ENCODE peak calls at places on chromosomes 2 and 18, in five cellular contexts. One of them, this sample, is unnamed.
A peak's percentile ranks its signal among the peaks of the same experiment; 100 is the strongest.

GRCh38 chr18:28284132-28284531 is 107.2 kb upstream of the CDH2 start:
- DNase-seq in stimulated activated CD4-positive, alpha-beta T cell treated with anti-CD3 and anti-CD28 coated beads, Interleukin-4, amount 100 ng/mL, for 48 hours: no peak
- DNase-seq in psoas muscle: no peak
- DNase-seq in activated T-cell treated with anti-CD3 and anti-CD28 coated beads, Interleukin-2, amount 50 U/mL, for 24 hours: no peak
- DNase-seq in NCI-H82: no peak
- DNase-seq in this sample: no peak

GRCh38 chr2:183348492-183348891 is 224.2 kb downstream of the NUP35 start:
- DNase-seq in stimulated activated CD4-positive, alpha-beta T cell treated with anti-CD3 and anti-CD28 coated beads, Interleukin-4, amount 100 ng/mL, for 48 hours: no peak
- DNase-seq in psoas muscle: no peak
- DNase-seq in activated T-cell treated with anti-CD3 and anti-CD28 coated beads, Interleukin-2, amount 50 U/mL, for 24 hours: no peak
- DNase-seq in NCI-H82: no peak
- DNase-seq in this sample: no peak

GRCh38 chr2:180979086-180979934 is 1.1 kb upstream of the UBE2E3 start:
- DNase-seq in stimulated activated CD4-positive, alpha-beta T cell treated with anti-CD3 and anti-CD28 coated beads, Interleukin-4, amount 100 ng/mL, for 48 hours: no peak
- DNase-seq in psoas muscle: no peak
- DNase-seq in activated T-cell treated with anti-CD3 and anti-CD28 coated beads, Interleukin-2, amount 50 U/mL, for 24 hours: no peak
- DNase-seq in NCI-H82: no peak
- DNase-seq in this sample: no peak

GRCh38 chr18:31563778-31564177 is 27.9 kb upstream of the TTR start:
- DNase-seq in stimulated activated CD4-positive, alpha-beta T cell treated with anti-CD3 and anti-CD28 coated beads, Interleukin-4, amount 100 ng/mL, for 48 hours: no peak
- DNase-seq in psoas muscle: no peak
- DNase-seq in activated T-cell treated with anti-CD3 and anti-CD28 coated beads, Interleukin-2, amount 50 U/mL, for 24 hours: no peak
- DNase-seq in NCI-H82: peak; percentile 13
- DNase-seq in this sample: no peak

GRCh38 chr18:34219651-34220050 is 5.1 kb downstream of the NOL4 start:
- DNase-seq in stimulated activated CD4-positive, alpha-beta T cell treated with anti-CD3 and anti-CD28 coated beads, Interleukin-4, amount 100 ng/mL, for 48 hours: no peak
- DNase-seq in psoas muscle: no peak
- DNase-seq in activated T-cell treated with anti-CD3 and anti-CD28 coated beads, Interleukin-2, amount 50 U/mL, for 24 hours: no peak
- DNase-seq in NCI-H82: peak; percentile 93
- DNase-seq in this sample: no peak

GRCh38 chr2:85994421-85994777 is 105.6 kb upstream of the ST3GAL5 start:
- DNase-seq in stimulated activated CD4-positive, alpha-beta T cell treated with anti-CD3 and anti-CD28 coated beads, Interleukin-4, amount 100 ng/mL, for 48 hours: no peak
- DNase-seq in psoas muscle: no peak
- DNase-seq in activated T-cell treated with anti-CD3 and anti-CD28 coated beads, Interleukin-2, amount 50 U/mL, for 24 hours: no peak
- DNase-seq in NCI-H82: no peak
- DNase-seq in this sample: no peak

GRCh38 chr2:198499539-198499938 is 695.1 kb downstream of the PLCL1 start:
- DNase-seq in stimulated activated CD4-positive, alpha-beta T cell treated with anti-CD3 and anti-CD28 coated beads, Interleukin-4, amount 100 ng/mL, for 48 hours: no peak
- DNase-seq in psoas muscle: peak; percentile 48
- DNase-seq in activated T-cell treated with anti-CD3 and anti-CD28 coated beads, Interleukin-2, amount 50 U/mL, for 24 hours: no peak
- DNase-seq in NCI-H82: peak; percentile 29
- DNase-seq in this sample: no peak

GRCh38 chr2:234964631-234965461 is 13.0 kb downstream of the SH3BP4 start:
- DNase-seq in stimulated activated CD4-positive, alpha-beta T cell treated with anti-CD3 and anti-CD28 coated beads, Interleukin-4, amount 100 ng/mL, for 48 hours: no peak
- DNase-seq in psoas muscle: no peak
- DNase-seq in activated T-cell treated with anti-CD3 and anti-CD28 coated beads, Interleukin-2, amount 50 U/mL, for 24 hours: no peak
- DNase-seq in NCI-H82: no peak
- DNase-seq in this sample: no peak

GRCh38 chr2:98458667-98459380 is 14.2 kb downstream of the INPP4A start:
- DNase-seq in stimulated activated CD4-positive, alpha-beta T cell treated with anti-CD3 and anti-CD28 coated beads, Interleukin-4, amount 100 ng/mL, for 48 hours: no peak
- DNase-seq in psoas muscle: no peak
- DNase-seq in activated T-cell treated with anti-CD3 and anti-CD28 coated beads, Interleukin-2, amount 50 U/mL, for 24 hours: no peak
- DNase-seq in NCI-H82: no peak
- DNase-seq in this sample: no peak

GRCh38 chr2:217905395-217905794 is 97.4 kb downstream of the TNS1 start:
- DNase-seq in stimulated activated CD4-positive, alpha-beta T cell treated with anti-CD3 and anti-CD28 coated beads, Interleukin-4, amount 100 ng/mL, for 48 hours: no peak
- DNase-seq in psoas muscle: peak; percentile 87
- DNase-seq in activated T-cell treated with anti-CD3 and anti-CD28 coated beads, Interleukin-2, amount 50 U/mL, for 24 hours: no peak
- DNase-seq in NCI-H82: no peak
- DNase-seq in this sample: peak; percentile 88

GRCh38 chr2:132766573-132766972 is 96.6 kb upstream of the LYPD1 start:
- DNase-seq in stimulated activated CD4-positive, alpha-beta T cell treated with anti-CD3 and anti-CD28 coated beads, Interleukin-4, amount 100 ng/mL, for 48 hours: no peak
- DNase-seq in psoas muscle: no peak
- DNase-seq in activated T-cell treated with anti-CD3 and anti-CD28 coated beads, Interleukin-2, amount 50 U/mL, for 24 hours: no peak
- DNase-seq in NCI-H82: no peak
- DNase-seq in this sample: no peak

GRCh38 chr2:96301897-96302296 is 3.4 kb downstream of the SNRNP200 start:
- DNase-seq in stimulated activated CD4-positive, alpha-beta T cell treated with anti-CD3 and anti-CD28 coated beads, Interleukin-4, amount 100 ng/mL, for 48 hours: no peak
- DNase-seq in psoas muscle: no peak
- DNase-seq in activated T-cell treated with anti-CD3 and anti-CD28 coated beads, Interleukin-2, amount 50 U/mL, for 24 hours: no peak
- DNase-seq in NCI-H82: no peak
- DNase-seq in this sample: no peak

GRCh38 chr2:237695201-237695780 is 67.9 kb downstream of the LRRFIP1 start:
- DNase-seq in stimulated activated CD4-positive, alpha-beta T cell treated with anti-CD3 and anti-CD28 coated beads, Interleukin-4, amount 100 ng/mL, for 48 hours: no peak
- DNase-seq in psoas muscle: no peak
- DNase-seq in activated T-cell treated with anti-CD3 and anti-CD28 coated beads, Interleukin-2, amount 50 U/mL, for 24 hours: no peak
- DNase-seq in NCI-H82: no peak
- DNase-seq in this sample: peak; percentile 40

GRCh38 chr18:78586596-78586995 is 393.0 kb upstream of the SALL3 start:
- DNase-seq in stimulated activated CD4-positive, alpha-beta T cell treated with anti-CD3 and anti-CD28 coated beads, Interleukin-4, amount 100 ng/mL, for 48 hours: no peak
- DNase-seq in psoas muscle: no peak
- DNase-seq in activated T-cell treated with anti-CD3 and anti-CD28 coated beads, Interleukin-2, amount 50 U/mL, for 24 hours: no peak
- DNase-seq in NCI-H82: no peak
- DNase-seq in this sample: no peak

GRCh38 chr2:241153616-241154015 is 3.3 kb downstream of the PPP1R7 start:
- DNase-seq in stimulated activated CD4-positive, alpha-beta T cell treated with anti-CD3 and anti-CD28 coated beads, Interleukin-4, amount 100 ng/mL, for 48 hours: no peak
- DNase-seq in psoas muscle: no peak
- DNase-seq in activated T-cell treated with anti-CD3 and anti-CD28 coated beads, Interleukin-2, amount 50 U/mL, for 24 hours: no peak
- DNase-seq in NCI-H82: no peak
- DNase-seq in this sample: no peak

GRCh38 chr2:121334581-121335293 is 49.7 kb upstream of the TFCP2L1 start:
- DNase-seq in stimulated activated CD4-positive, alpha-beta T cell treated with anti-CD3 and anti-CD28 coated beads, Interleukin-4, amount 100 ng/mL, for 48 hours: no peak
- DNase-seq in psoas muscle: no peak
- DNase-seq in activated T-cell treated with anti-CD3 and anti-CD28 coated beads, Interleukin-2, amount 50 U/mL, for 24 hours: no peak
- DNase-seq in NCI-H82: no peak
- DNase-seq in this sample: peak; percentile 64

GRCh38 chr2:12325806-12326205 is 390.9 kb upstream of the TRIB2 start:
- DNase-seq in stimulated activated CD4-positive, alpha-beta T cell treated with anti-CD3 and anti-CD28 coated beads, Interleukin-4, amount 100 ng/mL, for 48 hours: no peak
- DNase-seq in psoas muscle: no peak
- DNase-seq in activated T-cell treated with anti-CD3 and anti-CD28 coated beads, Interleukin-2, amount 50 U/mL, for 24 hours: no peak
- DNase-seq in NCI-H82: no peak
- DNase-seq in this sample: no peak

GRCh38 chr18:56748698-56749268 is 97.6 kb downstream of the WDR7 start:
- DNase-seq in stimulated activated CD4-positive, alpha-beta T cell treated with anti-CD3 and anti-CD28 coated beads, Interleukin-4, amount 100 ng/mL, for 48 hours: no peak
- DNase-seq in psoas muscle: no peak
- DNase-seq in activated T-cell treated with anti-CD3 and anti-CD28 coated beads, Interleukin-2, amount 50 U/mL, for 24 hours: no peak
- DNase-seq in NCI-H82: peak; percentile 70
- DNase-seq in this sample: no peak

GRCh38 chr2:23584054-23584745 is 199.2 kb downstream of the KLHL29 start:
- DNase-seq in stimulated activated CD4-positive, alpha-beta T cell treated with anti-CD3 and anti-CD28 coated beads, Interleukin-4, amount 100 ng/mL, for 48 hours: no peak
- DNase-seq in psoas muscle: peak; percentile 79
- DNase-seq in activated T-cell treated with anti-CD3 and anti-CD28 coated beads, Interleukin-2, amount 50 U/mL, for 24 hours: no peak
- DNase-seq in NCI-H82: no peak
- DNase-seq in this sample: no peak

GRCh38 chr2:58006952-58007284 is 39.7 kb upstream of the VRK2 start:
- DNase-seq in stimulated activated CD4-positive, alpha-beta T cell treated with anti-CD3 and anti-CD28 coated beads, Interleukin-4, amount 100 ng/mL, for 48 hours: no peak
- DNase-seq in psoas muscle: no peak
- DNase-seq in activated T-cell treated with anti-CD3 and anti-CD28 coated beads, Interleukin-2, amount 50 U/mL, for 24 hours: no peak
- DNase-seq in NCI-H82: no peak
- DNase-seq in this sample: no peak

GRCh38 chr18:49812321-49813070 is 837 bp downstream of the ACAA2 start:
- DNase-seq in stimulated activated CD4-positive, alpha-beta T cell treated with anti-CD3 and anti-CD28 coated beads, Interleukin-4, amount 100 ng/mL, for 48 hours: no peak
- DNase-seq in psoas muscle: no peak
- DNase-seq in activated T-cell treated with anti-CD3 and anti-CD28 coated beads, Interleukin-2, amount 50 U/mL, for 24 hours: no peak
- DNase-seq in NCI-H82: peak; percentile 32
- DNase-seq in this sample: no peak

GRCh38 chr18:34767601-34768027 is 57.5 kb downstream of the DTNA start:
- DNase-seq in stimulated activated CD4-positive, alpha-beta T cell treated with anti-CD3 and anti-CD28 coated beads, Interleukin-4, amount 100 ng/mL, for 48 hours: no peak
- DNase-seq in psoas muscle: no peak
- DNase-seq in activated T-cell treated with anti-CD3 and anti-CD28 coated beads, Interleukin-2, amount 50 U/mL, for 24 hours: no peak
- DNase-seq in NCI-H82: no peak
- DNase-seq in this sample: no peak

GRCh38 chr2:120863173-120863545 is 127.5 kb downstream of the GLI2 start:
- DNase-seq in stimulated activated CD4-positive, alpha-beta T cell treated with anti-CD3 and anti-CD28 coated beads, Interleukin-4, amount 100 ng/mL, for 48 hours: no peak
- DNase-seq in psoas muscle: peak; percentile 44
- DNase-seq in activated T-cell treated with anti-CD3 and anti-CD28 coated beads, Interleukin-2, amount 50 U/mL, for 24 hours: no peak
- DNase-seq in NCI-H82: no peak
- DNase-seq in this sample: no peak

GRCh38 chr2:19288291-19288690 is 70.1 kb downstream of the OSR1 start:
- DNase-seq in stimulated activated CD4-positive, alpha-beta T cell treated with anti-CD3 and anti-CD28 coated beads, Interleukin-4, amount 100 ng/mL, for 48 hours: no peak
- DNase-seq in psoas muscle: no peak
- DNase-seq in activated T-cell treated with anti-CD3 and anti-CD28 coated beads, Interleukin-2, amount 50 U/mL, for 24 hours: no peak
- DNase-seq in NCI-H82: no peak
- DNase-seq in this sample: no peak

GRCh38 chr2:224887159-224887558 is 155.1 kb downstream of the DOCK10 start:
- DNase-seq in stimulated activated CD4-positive, alpha-beta T cell treated with anti-CD3 and anti-CD28 coated beads, Interleukin-4, amount 100 ng/mL, for 48 hours: no peak
- DNase-seq in psoas muscle: no peak
- DNase-seq in activated T-cell treated with anti-CD3 and anti-CD28 coated beads, Interleukin-2, amount 50 U/mL, for 24 hours: no peak
- DNase-seq in NCI-H82: no peak
- DNase-seq in this sample: no peak

GRCh38 chr2:180507028-180507427 is 473.4 kb upstream of the UBE2E3 start:
- DNase-seq in stimulated activated CD4-positive, alpha-beta T cell treated with anti-CD3 and anti-CD28 coated beads, Interleukin-4, amount 100 ng/mL, for 48 hours: no peak
- DNase-seq in psoas muscle: no peak
- DNase-seq in activated T-cell treated with anti-CD3 and anti-CD28 coated beads, Interleukin-2, amount 50 U/mL, for 24 hours: no peak
- DNase-seq in NCI-H82: no peak
- DNase-seq in this sample: no peak

GRCh38 chr2:180006781-180007579 is at the start of gene CWC22:
- DNase-seq in stimulated activated CD4-positive, alpha-beta T cell treated with anti-CD3 and anti-CD28 coated beads, Interleukin-4, amount 100 ng/mL, for 48 hours: peak; percentile 69
- DNase-seq in psoas muscle: peak; percentile 89
- DNase-seq in activated T-cell treated with anti-CD3 and anti-CD28 coated beads, Interleukin-2, amount 50 U/mL, for 24 hours: peak; percentile 84
- DNase-seq in NCI-H82: peak; percentile 97
- DNase-seq in this sample: peak; percentile 84

GRCh38 chr2:20537423-20538307 is 90.8 kb downstream of the RHOB start:
- DNase-seq in stimulated activated CD4-positive, alpha-beta T cell treated with anti-CD3 and anti-CD28 coated beads, Interleukin-4, amount 100 ng/mL, for 48 hours: no peak
- DNase-seq in psoas muscle: no peak
- DNase-seq in activated T-cell treated with anti-CD3 and anti-CD28 coated beads, Interleukin-2, amount 50 U/mL, for 24 hours: no peak
- DNase-seq in NCI-H82: no peak
- DNase-seq in this sample: no peak

GRCh38 chr2:29519996-29520395 is 401.4 kb downstream of the ALK start:
- DNase-seq in stimulated activated CD4-positive, alpha-beta T cell treated with anti-CD3 and anti-CD28 coated beads, Interleukin-4, amount 100 ng/mL, for 48 hours: no peak
- DNase-seq in psoas muscle: no peak
- DNase-seq in activated T-cell treated with anti-CD3 and anti-CD28 coated beads, Interleukin-2, amount 50 U/mL, for 24 hours: no peak
- DNase-seq in NCI-H82: no peak
- DNase-seq in this sample: no peak

GRCh38 chr2:239369631-239370161 is 31.1 kb downstream of the HDAC4 start:
- DNase-seq in stimulated activated CD4-positive, alpha-beta T cell treated with anti-CD3 and anti-CD28 coated beads, Interleukin-4, amount 100 ng/mL, for 48 hours: peak; percentile 60
- DNase-seq in psoas muscle: peak; percentile 40
- DNase-seq in activated T-cell treated with anti-CD3 and anti-CD28 coated beads, Interleukin-2, amount 50 U/mL, for 24 hours: peak; percentile 75
- DNase-seq in NCI-H82: no peak
- DNase-seq in this sample: no peak

GRCh38 chr18:69992776-69993175 is 45.1 kb upstream of the CD226 start:
- DNase-seq in stimulated activated CD4-positive, alpha-beta T cell treated with anti-CD3 and anti-CD28 coated beads, Interleukin-4, amount 100 ng/mL, for 48 hours: no peak
- DNase-seq in psoas muscle: no peak
- DNase-seq in activated T-cell treated with anti-CD3 and anti-CD28 coated beads, Interleukin-2, amount 50 U/mL, for 24 hours: no peak
- DNase-seq in NCI-H82: no peak
- DNase-seq in this sample: no peak

GRCh38 chr18:29063346-29063745 is 886.4 kb upstream of the CDH2 start:
- DNase-seq in stimulated activated CD4-positive, alpha-beta T cell treated with anti-CD3 and anti-CD28 coated beads, Interleukin-4, amount 100 ng/mL, for 48 hours: no peak
- DNase-seq in psoas muscle: no peak
- DNase-seq in activated T-cell treated with anti-CD3 and anti-CD28 coated beads, Interleukin-2, amount 50 U/mL, for 24 hours: no peak
- DNase-seq in NCI-H82: no peak
- DNase-seq in this sample: no peak

GRCh38 chr2:109457811-109458210 is 156.0 kb downstream of the SEPTIN10 start:
- DNase-seq in stimulated activated CD4-positive, alpha-beta T cell treated with anti-CD3 and anti-CD28 coated beads, Interleukin-4, amount 100 ng/mL, for 48 hours: no peak
- DNase-seq in psoas muscle: no peak
- DNase-seq in activated T-cell treated with anti-CD3 and anti-CD28 coated beads, Interleukin-2, amount 50 U/mL, for 24 hours: no peak
- DNase-seq in NCI-H82: peak; percentile 63
- DNase-seq in this sample: peak; percentile 87

GRCh38 chr2:232353096-232353495 is 25.5 kb upstream of the ALPP start:
- DNase-seq in stimulated activated CD4-positive, alpha-beta T cell treated with anti-CD3 and anti-CD28 coated beads, Interleukin-4, amount 100 ng/mL, for 48 hours: no peak
- DNase-seq in psoas muscle: peak; percentile 37
- DNase-seq in activated T-cell treated with anti-CD3 and anti-CD28 coated beads, Interleukin-2, amount 50 U/mL, for 24 hours: peak; percentile 21
- DNase-seq in NCI-H82: no peak
- DNase-seq in this sample: no peak

GRCh38 chr2:10236571-10237391 is 65.9 kb upstream of the HPCAL1 start:
- DNase-seq in stimulated activated CD4-positive, alpha-beta T cell treated with anti-CD3 and anti-CD28 coated beads, Interleukin-4, amount 100 ng/mL, for 48 hours: no peak
- DNase-seq in psoas muscle: peak; percentile 28
- DNase-seq in activated T-cell treated with anti-CD3 and anti-CD28 coated beads, Interleukin-2, amount 50 U/mL, for 24 hours: no peak
- DNase-seq in NCI-H82: no peak
- DNase-seq in this sample: no peak

GRCh38 chr2:25822190-25823117 is 55.8 kb downstream of the ASXL2 start:
- DNase-seq in stimulated activated CD4-positive, alpha-beta T cell treated with anti-CD3 and anti-CD28 coated beads, Interleukin-4, amount 100 ng/mL, for 48 hours: peak; percentile 51
- DNase-seq in psoas muscle: no peak
- DNase-seq in activated T-cell treated with anti-CD3 and anti-CD28 coated beads, Interleukin-2, amount 50 U/mL, for 24 hours: peak; percentile 76
- DNase-seq in NCI-H82: no peak
- DNase-seq in this sample: no peak

GRCh38 chr2:216343221-216343985 is 28.9 kb downstream of the MARCHF4 start:
- DNase-seq in stimulated activated CD4-positive, alpha-beta T cell treated with anti-CD3 and anti-CD28 coated beads, Interleukin-4, amount 100 ng/mL, for 48 hours: no peak
- DNase-seq in psoas muscle: no peak
- DNase-seq in activated T-cell treated with anti-CD3 and anti-CD28 coated beads, Interleukin-2, amount 50 U/mL, for 24 hours: no peak
- DNase-seq in NCI-H82: peak; percentile 98
- DNase-seq in this sample: no peak

GRCh38 chr18:79902640-79903039 is 48.8 kb downstream of the SLC66A2 start:
- DNase-seq in stimulated activated CD4-positive, alpha-beta T cell treated with anti-CD3 and anti-CD28 coated beads, Interleukin-4, amount 100 ng/mL, for 48 hours: no peak
- DNase-seq in psoas muscle: no peak
- DNase-seq in activated T-cell treated with anti-CD3 and anti-CD28 coated beads, Interleukin-2, amount 50 U/mL, for 24 hours: no peak
- DNase-seq in NCI-H82: no peak
- DNase-seq in this sample: no peak

GRCh38 chr2:141109633-141110032 is 1021.2 kb downstream of the LRP1B start:
- DNase-seq in stimulated activated CD4-positive, alpha-beta T cell treated with anti-CD3 and anti-CD28 coated beads, Interleukin-4, amount 100 ng/mL, for 48 hours: no peak
- DNase-seq in psoas muscle: no peak
- DNase-seq in activated T-cell treated with anti-CD3 and anti-CD28 coated beads, Interleukin-2, amount 50 U/mL, for 24 hours: no peak
- DNase-seq in NCI-H82: peak; percentile 68
- DNase-seq in this sample: no peak